ENCODE peak calls at places on chromosomes 6 and 20, in ten cellular contexts. H is GM20000; Q is mesothelial cell of epicardium; X is cardiac muscle cell; E is Caco-2; T is activated CD8-positive, alpha-beta T cell treated with anti-CD3 and anti-CD28 coated beads for 36 hours; Z is esophagus squamous epithelium; B is foreskin fibroblast; G is endothelial cell; F is GM10248. W is an unnamed sample.

GRCh38 chr6:123745877-123746276 is 57.8 kb upstream of the NKAIN2 start:
- DNase-seq in H (no peak), Q (no peak), X (no peak), E (no peak), T (no peak), Z (no peak), B (no peak), G (no peak), F (no peak), W (no peak)

GRCh38 chr6:168127384-168127868 is 48.4 kb upstream of the FRMD1 start:
- DNase-seq in H (no peak), Q (no peak), X (no peak), E (no peak), T (no peak), Z (no peak), B (no peak), G (no peak), F (no peak), W (no peak)

GRCh38 chr6:26089272-26089671 is 2.0 kb downstream of the HFE start:
- DNase-seq in H (no peak), Q (no peak), X (no peak), E (no peak), T (no peak), Z (no peak), B (no peak), G (no peak), F (no peak), W (no peak)

GRCh38 chr6:14863896-14864850 is 381.7 kb upstream of the JARID2 start:
- DNase-seq in H (no peak), Q (no peak), X (peak; percentile 26), E (no peak), T (no peak), Z (no peak), B (no peak), G (no peak), F (no peak), W (no peak)

GRCh38 chr6:39834278-39834677 is 42.1 kb downstream of the DAAM2 start:
- DNase-seq in H (no peak), Q (no peak), X (no peak), E (no peak), T (no peak), Z (no peak), B (no peak), G (no peak), F (no peak), W (no peak)

GRCh38 chr20:44598413-44599290 is 16.3 kb downstream of the PKIG start:
- DNase-seq in H (peak; percentile 44), Q (no peak), X (no peak), E (peak; percentile 34), T (peak; percentile 24), Z (no peak), B (no peak), G (no peak), F (no peak), W (no peak)

GRCh38 chr6:154895841-154896240 is 99.3 kb upstream of the TIAM2 start:
- DNase-seq in H (no peak), Q (no peak), X (no peak), E (no peak), T (no peak), Z (no peak), B (no peak), G (no peak), F (no peak), W (no peak)

GRCh38 chr6:112398686-112399085 is 51.6 kb downstream of the RFPL4B start:
- DNase-seq in H (no peak), Q (no peak), X (no peak), E (no peak), T (no peak), Z (no peak), B (no peak), G (no peak), F (no peak), W (no peak)

GRCh38 chr6:42898891-42899361 is 16.9 kb upstream of the PTCRA start:
- DNase-seq in H (no peak), Q (peak; percentile 77), X (peak; percentile 83), E (peak; percentile 62), T (peak; percentile 87), Z (peak; percentile 10), B (no peak), G (peak; percentile 77), F (no peak), W (peak; percentile 55)

GRCh38 chr6:16146527-16146955 is 17.7 kb downstream of the MYLIP start:
- DNase-seq in H (no peak), Q (no peak), X (no peak), E (no peak), T (no peak), Z (no peak), B (no peak), G (no peak), F (no peak), W (no peak)

GRCh38 chr20:24657211-24657610 is 187.8 kb downstream of the SYNDIG1 start:
- DNase-seq in H (no peak), Q (no peak), X (no peak), E (no peak), T (no peak), Z (no peak), B (no peak), G (no peak), F (no peak), W (no peak)

GRCh38 chr20:51495921-51496545 is 46.5 kb downstream of the NFATC2 start:
- DNase-seq in H (no peak), Q (no peak), X (no peak), E (peak; percentile 70), T (no peak), Z (no peak), B (no peak), G (no peak), F (no peak), W (no peak)

GRCh38 chr6:73513496-73513854 is 7.4 kb downstream of the EEF1A1 start:
- DNase-seq in H (no peak), Q (no peak), X (no peak), E (no peak), T (no peak), Z (no peak), B (peak; percentile 29), G (no peak), F (no peak), W (no peak)

GRCh38 chr6:119193707-119194106 is 115.2 kb upstream of the FAM184A start:
- DNase-seq in H (no peak), Q (no peak), X (no peak), E (no peak), T (no peak), Z (no peak), B (no peak), G (no peak), F (no peak), W (no peak)

GRCh38 chr20:24721891-24722530 is 227.1 kb upstream of the CST7 start:
- DNase-seq in H (no peak), Q (peak; percentile 21), X (no peak), E (no peak), T (no peak), Z (no peak), B (no peak), G (no peak), F (no peak), W (no peak)

GRCh38 chr6:170282512-170283158 is 8.2 kb downstream of the DLL1 start:
- DNase-seq in H (no peak), Q (no peak), X (no peak), E (peak; percentile 18), T (no peak), Z (no peak), B (no peak), G (no peak), F (no peak), W (no peak)

GRCh38 chr6:1797801-1798200 is 188.1 kb downstream of the FOXC1 start:
- DNase-seq in H (no peak), Q (no peak), X (no peak), E (no peak), T (no peak), Z (no peak), B (no peak), G (no peak), F (no peak), W (no peak)

GRCh38 chr6:139243531-139243930 is 48.3 kb downstream of the TXLNB start:
- DNase-seq in H (no peak), Q (no peak), X (no peak), E (no peak), T (no peak), Z (no peak), B (peak; percentile 23), G (no peak), F (no peak), W (no peak)

GRCh38 chr20:49957487-49957938 is 21.3 kb downstream of the RNF114 start:
- DNase-seq in H (no peak), Q (no peak), X (no peak), E (peak; percentile 61), T (no peak), Z (no peak), B (no peak), G (no peak), F (no peak), W (no peak)

GRCh38 chr6:54647301-54647664 is 199.3 kb upstream of the FAM83B start:
- DNase-seq in H (no peak), Q (no peak), X (no peak), E (no peak), T (no peak), Z (no peak), B (no peak), G (no peak), F (no peak), W (no peak)

GRCh38 chr6:9704989-9705388 is 709.9 kb downstream of the TFAP2A start:
- DNase-seq in H (no peak), Q (no peak), X (no peak), E (no peak), T (no peak), Z (no peak), B (no peak), G (no peak), F (no peak), W (no peak)
- TF ChIP-seq CTCF in H (no peak), Q (no peak), X (no peak), E (no peak), T (no peak), Z (no peak), B (no peak), G (no peak), F (no peak), W (no peak)

GRCh38 chr6:133040025-133040838 is 200.9 kb upstream of the EYA4 start:
- DNase-seq in H (peak; percentile 6), Q (no peak), X (peak; percentile 12), E (no peak), T (no peak), Z (no peak), B (no peak), G (peak; percentile 45), F (peak; percentile 10), W (no peak)
- TF ChIP-seq CTCF in H (no peak), Q (no peak), X (peak; percentile 67), E (peak; percentile 55), T (no peak), Z (no peak), B (peak; percentile 35), G (no peak), F (peak; percentile 27), W (peak; percentile 37)

GRCh38 chr6:41723178-41723935 is 12.1 kb downstream of the TFEB start:
- DNase-seq in H (peak; percentile 83), Q (peak; percentile 47), X (no peak), E (no peak), T (no peak), Z (peak; percentile 61), B (peak; percentile 92), G (no peak), F (peak; percentile 89), W (peak; percentile 31)
- TF ChIP-seq CTCF in H (no peak), Q (no peak), X (no peak), E (no peak), T (no peak), Z (no peak), B (no peak), G (no peak), F (no peak), W (no peak)

GRCh38 chr20:40532103-40532502 is 156.9 kb downstream of the MAFB start:
- DNase-seq in H (no peak), Q (no peak), X (no peak), E (no peak), T (peak; percentile 48), Z (no peak), B (no peak), G (peak; percentile 15), F (no peak), W (no peak)
- TF ChIP-seq CTCF in H (no peak), Q (no peak), X (peak; percentile 37), E (peak; percentile 36), T (no peak), Z (peak; percentile 4), B (no peak), G (peak; percentile 60), F (no peak), W (peak; percentile 43)